ENCODE peak calls at places on chromosomes 3 and 15, in four cellular contexts. B is stimulated activated naive CD8-positive, alpha-beta T cell treated with anti-CD3 and anti-CD28 coated beads, Interleukin-15, amount 100 ng/mL, for 72 hours; U is activated CD4-positive, alpha-beta T cell treated with anti-CD3 and anti-CD28 coated beads, Interleukin-2, amount 10 ng/mL, durations not matched to agents 7 days and 5 days; J is COR-L47. Q is an unnamed sample.

GRCh38 chr3:105085506-105085905 is 281.2 kb upstream of the ALCAM start:
- DNase-seq in B (no peak), U (no peak), J (no peak), Q (no peak)

GRCh38 chr3:112013058-112013783 is 14.5 kb downstream of the TAGLN3 start:
- DNase-seq in B (peak), U (peak), J (peak), Q (peak)

GRCh38 chr3:56137406-56137805 is 330.9 kb downstream of the ERC2 start:
- DNase-seq in B (no peak), U (no peak), J (peak), Q (no peak)

GRCh38 chr3:40681658-40682055 is 156.9 kb downstream of the ZNF621 start:
- DNase-seq in B (no peak), U (no peak), J (no peak), Q (no peak)

GRCh38 chr15:91456251-91456718 is 356.2 kb downstream of the SV2B start:
- DNase-seq in B (no peak), U (no peak), J (peak), Q (no peak)

GRCh38 chr3:187667526-187667925 is 2.7 kb downstream of the SST start:
- DNase-seq in B (no peak), U (no peak), J (no peak), Q (no peak)

GRCh38 chr15:39381517-39381916 is 199.4 kb upstream of the THBS1 start:
- DNase-seq in B (no peak), U (no peak), J (no peak), Q (no peak)

GRCh38 chr15:88274534-88275460 is 18.3 kb upstream of the NTRK3 start:
- DNase-seq in B (peak), U (peak), J (peak), Q (peak)